ENCODE peak calls at places on chromosomes 4 and X, in nine cellular contexts. D is dorsolateral prefrontal cortex, I is RWPE2, W is A549, A is GM12865, C is left ventricle myocardium inferior, O is heart right ventricle, K is mammary epithelial cell, G is kidney. P is an unnamed sample.

GRCh38 chr4:132824721-132825120 is 324.4 kb upstream of the PCDH10 start:
- DNase-seq in C (no peak), K (no peak), D (no peak), A (no peak), O (no peak), I (no peak), W (no peak), G (no peak), P (no peak)

GRCh38 chrX:109936114-109936513 is 66.8 kb upstream of the TMEM164 start:
- DNase-seq in C (no peak), G (no peak), K (peak; percentile 27), D (no peak), A (no peak), I (no peak), O (no peak), W (no peak), P (no peak)

GRCh38 chrX:69117876-69118526 is 47.3 kb downstream of the PJA1 start:
- DNase-seq in D (no peak), C (no peak), A (no peak), I (no peak), G (no peak), O (no peak), K (no peak), W (no peak), P (no peak)

GRCh38 chr4:39987505-39987904 is 9.8 kb upstream of the PDS5A start:
- DNase-seq in I (no peak), D (no peak), C (no peak), G (no peak), O (no peak), A (peak; percentile 37), W (no peak), K (no peak), P (no peak)

GRCh38 chr4:3336389-3337356 is 43.9 kb downstream of the RGS12 start:
- DNase-seq in C (no peak), D (no peak), I (no peak), A (no peak), G (no peak), O (no peak), K (no peak), W (no peak), P (no peak)

GRCh38 chrX:14697453-14697852 is 168.1 kb downstream of the GLRA2 start:
- DNase-seq in K (peak; percentile 21), C (no peak), G (no peak), W (peak; percentile 53), I (no peak), D (no peak), O (no peak), A (peak; percentile 40), P (no peak)

GRCh38 chrX:119399772-119400101 is 601 bp downstream of the SLC25A43 start:
- DNase-seq in I (no peak), G (no peak), K (no peak), D (no peak), O (no peak), A (no peak), W (no peak), C (no peak), P (no peak)

GRCh38 chr4:15651682-15652081 is 3.5 kb downstream of the FBXL5 start:
- DNase-seq in O (no peak), K (no peak), A (peak; percentile 15), D (no peak), G (no peak), I (no peak), W (no peak), C (no peak), P (no peak)

GRCh38 chrX:72105436-72105835 is 26.3 kb downstream of the RTL5 start:
- DNase-seq in K (no peak), D (no peak), G (no peak), A (peak; percentile 79), O (no peak), W (no peak), C (no peak), I (no peak), P (no peak)

GRCh38 chr4:25358515-25359275 is 18.4 kb upstream of the ANAPC4 start:
- DNase-seq in C (no peak), D (no peak), G (peak; percentile 76), W (no peak), I (peak; percentile 58), K (peak; percentile 50), O (no peak), A (no peak), P (peak; percentile 91)

GRCh38 chrX:106481341-106481740 is 130.4 kb upstream of the RADX start:
- DNase-seq in I (no peak), D (no peak), O (peak; percentile 17), C (no peak), K (peak; percentile 42), A (peak; percentile 51), W (peak; percentile 48), G (no peak), P (no peak)

GRCh38 chrX:154797006-154797405 is 8.3 kb downstream of the MPP1 start:
- DNase-seq in C (no peak), D (no peak), O (no peak), A (no peak), G (no peak), I (no peak), K (no peak), W (no peak), P (no peak)

GRCh38 chr4:19239565-19239964 is 1012.1 kb upstream of the SLIT2 start:
- DNase-seq in C (no peak), W (no peak), O (no peak), A (no peak), D (no peak), I (no peak), K (peak; percentile 52), G (no peak), P (no peak)

GRCh38 chr4:30720021-30720655 is at the start of gene PCDH7:
- DNase-seq in C (peak; percentile 22), I (no peak), D (no peak), G (no peak), W (peak; percentile 21), K (peak; percentile 74), O (peak; percentile 24), A (no peak), P (no peak)

GRCh38 chr4:182277402-182277801 is 34.2 kb downstream of the TENM3 start:
- DNase-seq in I (no peak), K (no peak), W (no peak), C (no peak), G (no peak), D (no peak), A (no peak), O (no peak), P (no peak)

GRCh38 chrX:41956027-41956426 is 32.7 kb upstream of the CASK start:
- DNase-seq in O (no peak), G (no peak), A (no peak), D (no peak), C (no peak), K (peak; percentile 32), I (no peak), W (no peak), P (no peak)

GRCh38 chr4:133389029-133389428 is 239.9 kb downstream of the PCDH10 start:
- DNase-seq in K (no peak), W (no peak), C (no peak), G (no peak), A (no peak), D (no peak), I (no peak), O (no peak), P (no peak)

GRCh38 chr4:121049072-121049599 is 23.2 kb downstream of the NDNF start:
- DNase-seq in O (no peak), A (no peak), W (no peak), D (no peak), I (no peak), G (no peak), C (no peak), K (no peak), P (no peak)

GRCh38 chrX:113804293-113804692 is 779.6 kb upstream of the HTR2C start:
- DNase-seq in I (no peak), G (no peak), O (no peak), W (no peak), K (no peak), D (no peak), A (no peak), C (no peak), P (no peak)
- H3K4me3 ChIP-seq in I (no peak overlapping the region), G (no peak overlapping the region), O (no peak overlapping the region), W (no peak overlapping the region), K (no peak overlapping the region), D (no peak overlapping the region), A (no peak overlapping the region), C (no peak overlapping the region), P (no peak overlapping the region)

GRCh38 chr4:156765277-156765676 is 206.3 kb downstream of the PDGFC start:
- DNase-seq in C (no peak), W (no peak), O (no peak), A (no peak), D (no peak), G (no peak), K (no peak), I (no peak), P (no peak)

GRCh38 chr4:156764145-156764544 is 207.5 kb downstream of the PDGFC start:
- DNase-seq in W (no peak), D (no peak), G (no peak), K (peak; percentile 23), I (no peak), O (no peak), A (no peak), C (no peak), P (no peak)

GRCh38 chr4:156764846-156765245 is 206.8 kb downstream of the PDGFC start:
- DNase-seq in G (no peak), D (no peak), O (no peak), I (no peak), K (no peak), A (no peak), W (no peak), C (no peak), P (no peak)

GRCh38 chr4:156762851-156763250 is 208.7 kb downstream of the PDGFC start:
- DNase-seq in D (no peak), K (no peak), G (no peak), W (no peak), I (no peak), C (no peak), O (no peak), A (no peak), P (no peak)

DNA sequence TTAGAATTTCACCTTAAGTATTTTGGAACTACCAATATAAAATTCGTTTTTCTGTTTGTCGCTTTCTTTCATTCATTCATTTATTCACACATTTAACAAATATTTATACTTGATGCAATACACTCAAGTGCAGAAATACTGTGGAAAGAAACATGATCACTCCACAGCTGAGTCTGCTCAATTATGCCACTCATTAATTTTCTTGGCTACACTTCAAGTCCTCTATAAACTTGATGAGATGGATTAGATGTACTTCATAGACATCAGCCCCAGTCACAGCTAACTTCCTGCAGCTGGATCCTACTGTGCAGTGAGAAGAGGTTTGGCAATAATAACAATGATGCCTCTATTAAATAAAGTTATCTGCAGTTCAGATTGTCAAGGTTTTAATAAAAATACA is 208.1 kb downstream of the PDGFC start:
- DNase-seq in I (no peak), A (no peak), O (no peak), D (no peak), K (no peak), C (no peak), W (no peak), G (no peak), P (no peak)
- H3K4me3 ChIP-seq in I (no peak overlapping the region), A (no peak overlapping the region), O (no peak overlapping the region), D (no peak overlapping the region), K (no peak overlapping the region), C (no peak overlapping the region), W (no peak overlapping the region), G (no peak overlapping the region), P (no peak overlapping the region)

GRCh38 chr4:100317032-100317864 is 127.0 kb upstream of the DDIT4L start:
- DNase-seq in W (no peak), D (no peak), G (no peak), K (no peak), A (no peak), C (no peak), O (no peak), I (no peak), P (no peak)
- H3K4me3 ChIP-seq in W (no peak overlapping the region), D (no peak overlapping the region), G (no peak overlapping the region), K (no peak overlapping the region), A (no peak overlapping the region), C (peak overlapping the region; percentile 6), O (no peak overlapping the region), I (no peak overlapping the region), P (no peak overlapping the region)

GRCh38 chr4:20255823-20256222 is 4.1 kb downstream of the SLIT2 start:
- DNase-seq in C (no peak), K (no peak), G (no peak), D (no peak), A (no peak), I (no peak), O (no peak), W (no peak), P (no peak)
- H3K4me3 ChIP-seq in C (peak overlapping the region; percentile 73), K (no peak overlapping the region), G (peak overlapping the region; percentile 84), D (no peak overlapping the region), A (no peak overlapping the region), I (no peak overlapping the region), O (peak overlapping the region; percentile 62), W (no peak overlapping the region), P (peak overlapping the region; percentile 64)

P was measured in upper lobe of left lung.